ENCODE peak calls at places on chromosomes 13 and 19, in six cellular contexts. One of them, this sample, is unnamed.

GRCh38 chr13:72953391-72953960 is 105.3 kb upstream of the KLF5 start:
- DNase-seq in cardiac muscle cell: no peak
- DNase-seq in mucosa of descending colon: peak; percentile 81
- DNase-seq in neural crest cell: no peak
- DNase-seq in tibial nerve: no peak
- DNase-seq in lower lobe of right lung: peak; percentile 76
- DNase-seq in this sample: no peak

GRCh38 chr19:31261651-31262331 is 87.4 kb downstream of the TSHZ3 start:
- DNase-seq in cardiac muscle cell: peak; percentile 56
- DNase-seq in mucosa of descending colon: no peak
- DNase-seq in neural crest cell: no peak
- DNase-seq in tibial nerve: no peak
- DNase-seq in lower lobe of right lung: no peak
- DNase-seq in this sample: no peak

GRCh38 chr19:22735911-22736645 is 47.9 kb downstream of the ZNF99 start:
- DNase-seq in cardiac muscle cell: no peak
- DNase-seq in mucosa of descending colon: no peak
- DNase-seq in neural crest cell: no peak
- DNase-seq in tibial nerve: no peak
- DNase-seq in lower lobe of right lung: no peak
- DNase-seq in this sample: no peak

GRCh38 chr19:31175564-31176348 is 173.5 kb downstream of the TSHZ3 start:
- DNase-seq in cardiac muscle cell: no peak
- DNase-seq in mucosa of descending colon: no peak
- DNase-seq in neural crest cell: no peak
- DNase-seq in tibial nerve: no peak
- DNase-seq in lower lobe of right lung: no peak
- DNase-seq in this sample: no peak

GRCh38 chr13:34779171-34779570 is 162.9 kb upstream of the NBEA start:
- DNase-seq in cardiac muscle cell: peak; percentile 41
- DNase-seq in mucosa of descending colon: no peak
- DNase-seq in neural crest cell: no peak
- DNase-seq in tibial nerve: no peak
- DNase-seq in lower lobe of right lung: no peak
- DNase-seq in this sample: no peak

GRCh38 chr13:73136776-73137175 is 78.0 kb downstream of the KLF5 start:
- DNase-seq in cardiac muscle cell: no peak
- DNase-seq in mucosa of descending colon: no peak
- DNase-seq in neural crest cell: no peak
- DNase-seq in tibial nerve: no peak
- DNase-seq in lower lobe of right lung: no peak
- DNase-seq in this sample: no peak

GRCh38 chr13:20993661-20994440 is 67.5 kb downstream of the LATS2 start:
- DNase-seq in cardiac muscle cell: peak; percentile 81
- DNase-seq in mucosa of descending colon: no peak
- DNase-seq in neural crest cell: no peak
- DNase-seq in tibial nerve: no peak
- DNase-seq in lower lobe of right lung: no peak
- DNase-seq in this sample: no peak

GRCh38 chr19:1166872-1167573 is 7.0 kb downstream of the SBNO2 start:
- DNase-seq in cardiac muscle cell: no peak
- DNase-seq in mucosa of descending colon: no peak
- DNase-seq in neural crest cell: no peak
- DNase-seq in tibial nerve: no peak
- DNase-seq in lower lobe of right lung: peak; percentile 84
- DNase-seq in this sample: no peak

GRCh38 chr19:39385629-39386411 is 5.1 kb downstream of the PAF1 start:
- DNase-seq in cardiac muscle cell: no peak
- DNase-seq in mucosa of descending colon: no peak
- DNase-seq in neural crest cell: no peak
- DNase-seq in tibial nerve: no peak
- DNase-seq in lower lobe of right lung: no peak
- DNase-seq in this sample: no peak

GRCh38 chr13:21405309-21405708 is 53.8 kb downstream of the ZDHHC20 start:
- DNase-seq in cardiac muscle cell: no peak
- DNase-seq in mucosa of descending colon: no peak
- DNase-seq in neural crest cell: no peak
- DNase-seq in tibial nerve: no peak
- DNase-seq in lower lobe of right lung: no peak
- DNase-seq in this sample: no peak

GRCh38 chr19:1561236-1561842 is 6.8 kb downstream of the MEX3D start:
- DNase-seq in cardiac muscle cell: no peak
- DNase-seq in mucosa of descending colon: no peak
- DNase-seq in neural crest cell: no peak
- DNase-seq in tibial nerve: no peak
- DNase-seq in lower lobe of right lung: no peak
- DNase-seq in this sample: no peak

GRCh38 chr19:6767081-6767356 is 216 bp downstream of the SH2D3A start:
- DNase-seq in cardiac muscle cell: no peak
- DNase-seq in mucosa of descending colon: no peak
- DNase-seq in neural crest cell: no peak
- DNase-seq in tibial nerve: no peak
- DNase-seq in lower lobe of right lung: no peak
- DNase-seq in this sample: no peak

GRCh38 chr19:34733266-34733825 is 697 bp upstream of the ZNF181 start:
- DNase-seq in cardiac muscle cell: no peak
- DNase-seq in mucosa of descending colon: no peak
- DNase-seq in neural crest cell: no peak
- DNase-seq in tibial nerve: peak; percentile 61
- DNase-seq in lower lobe of right lung: peak; percentile 65
- DNase-seq in this sample: peak; percentile 15

GRCh38 chr19:53847555-53847954 is 20.1 kb upstream of the MYADM start:
- DNase-seq in cardiac muscle cell: no peak
- DNase-seq in mucosa of descending colon: no peak
- DNase-seq in neural crest cell: no peak
- DNase-seq in tibial nerve: no peak
- DNase-seq in lower lobe of right lung: no peak
- DNase-seq in this sample: no peak

GRCh38 chr19:6947745-6948144 is 60.4 kb downstream of the ADGRE1 start:
- DNase-seq in cardiac muscle cell: peak; percentile 62
- DNase-seq in mucosa of descending colon: no peak
- DNase-seq in neural crest cell: no peak
- DNase-seq in tibial nerve: no peak
- DNase-seq in lower lobe of right lung: no peak
- DNase-seq in this sample: no peak

GRCh38 chr13:71864981-71865857 is 1.8 kb downstream of the DACH1 start:
- DNase-seq in cardiac muscle cell: peak; percentile 12
- DNase-seq in mucosa of descending colon: peak; percentile 67
- DNase-seq in neural crest cell: peak; percentile 28
- DNase-seq in tibial nerve: no peak
- DNase-seq in lower lobe of right lung: peak; percentile 65
- DNase-seq in this sample: peak; percentile 19

GRCh38 chr19:14580623-14581237 is 2.2 kb upstream of the CLEC17A start:
- DNase-seq in cardiac muscle cell: no peak
- DNase-seq in mucosa of descending colon: no peak
- DNase-seq in neural crest cell: no peak
- DNase-seq in tibial nerve: no peak
- DNase-seq in lower lobe of right lung: no peak
- DNase-seq in this sample: no peak

DNA sequence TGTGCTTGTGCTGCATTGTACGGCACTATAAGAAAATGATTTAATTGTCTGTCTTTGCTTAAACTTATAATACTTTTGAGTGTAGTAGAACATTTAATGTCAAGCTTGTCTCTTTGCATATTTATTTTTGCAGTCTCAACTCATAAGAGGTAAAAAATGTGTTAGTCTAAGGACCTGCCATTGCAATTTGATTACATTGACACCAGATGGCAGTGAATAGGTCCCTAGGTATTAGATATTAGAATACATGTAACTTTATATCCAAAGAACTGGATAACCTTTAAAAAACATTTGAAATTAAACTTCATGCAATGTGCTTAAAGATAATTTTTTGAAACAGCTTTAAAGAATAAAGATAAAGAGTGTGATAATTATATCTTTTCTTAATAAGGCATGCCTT is 1421.3 kb downstream of the OLFM4 start:
- DNase-seq in cardiac muscle cell: no peak
- DNase-seq in mucosa of descending colon: no peak
- DNase-seq in neural crest cell: no peak
- DNase-seq in tibial nerve: no peak
- DNase-seq in lower lobe of right lung: no peak
- DNase-seq in this sample: no peak
- TF ChIP-seq CTCF in cardiac muscle cell: no peak
- TF ChIP-seq CTCF in mucosa of descending colon: no peak
- TF ChIP-seq CTCF in neural crest cell: peak; percentile 58
- TF ChIP-seq CTCF in tibial nerve: no peak
- TF ChIP-seq CTCF in lower lobe of right lung: no peak
- TF ChIP-seq CTCF in this sample: peak; percentile 51

GRCh38 chr19:16188521-16188920 is 3.3 kb downstream of the FAM32A start:
- DNase-seq in cardiac muscle cell: no peak
- DNase-seq in mucosa of descending colon: no peak
- DNase-seq in neural crest cell: no peak
- DNase-seq in tibial nerve: no peak
- DNase-seq in lower lobe of right lung: peak; percentile 14
- DNase-seq in this sample: no peak

GRCh38 chr19:16184665-16185122 is 516 bp upstream of the FAM32A start:
- DNase-seq in cardiac muscle cell: no peak
- DNase-seq in mucosa of descending colon: no peak
- DNase-seq in neural crest cell: no peak
- DNase-seq in tibial nerve: no peak
- DNase-seq in lower lobe of right lung: no peak
- DNase-seq in this sample: no peak

GRCh38 chr19:16185925-16186234 is 670 bp downstream of the FAM32A start:
- DNase-seq in cardiac muscle cell: no peak
- DNase-seq in mucosa of descending colon: no peak
- DNase-seq in neural crest cell: no peak
- DNase-seq in tibial nerve: no peak
- DNase-seq in lower lobe of right lung: no peak
- DNase-seq in this sample: no peak

GRCh38 chr19:16180611-16181010 is 4.6 kb upstream of the FAM32A start:
- DNase-seq in cardiac muscle cell: peak; percentile 52
- DNase-seq in mucosa of descending colon: no peak
- DNase-seq in neural crest cell: no peak
- DNase-seq in tibial nerve: no peak
- DNase-seq in lower lobe of right lung: no peak
- DNase-seq in this sample: no peak

DNA sequence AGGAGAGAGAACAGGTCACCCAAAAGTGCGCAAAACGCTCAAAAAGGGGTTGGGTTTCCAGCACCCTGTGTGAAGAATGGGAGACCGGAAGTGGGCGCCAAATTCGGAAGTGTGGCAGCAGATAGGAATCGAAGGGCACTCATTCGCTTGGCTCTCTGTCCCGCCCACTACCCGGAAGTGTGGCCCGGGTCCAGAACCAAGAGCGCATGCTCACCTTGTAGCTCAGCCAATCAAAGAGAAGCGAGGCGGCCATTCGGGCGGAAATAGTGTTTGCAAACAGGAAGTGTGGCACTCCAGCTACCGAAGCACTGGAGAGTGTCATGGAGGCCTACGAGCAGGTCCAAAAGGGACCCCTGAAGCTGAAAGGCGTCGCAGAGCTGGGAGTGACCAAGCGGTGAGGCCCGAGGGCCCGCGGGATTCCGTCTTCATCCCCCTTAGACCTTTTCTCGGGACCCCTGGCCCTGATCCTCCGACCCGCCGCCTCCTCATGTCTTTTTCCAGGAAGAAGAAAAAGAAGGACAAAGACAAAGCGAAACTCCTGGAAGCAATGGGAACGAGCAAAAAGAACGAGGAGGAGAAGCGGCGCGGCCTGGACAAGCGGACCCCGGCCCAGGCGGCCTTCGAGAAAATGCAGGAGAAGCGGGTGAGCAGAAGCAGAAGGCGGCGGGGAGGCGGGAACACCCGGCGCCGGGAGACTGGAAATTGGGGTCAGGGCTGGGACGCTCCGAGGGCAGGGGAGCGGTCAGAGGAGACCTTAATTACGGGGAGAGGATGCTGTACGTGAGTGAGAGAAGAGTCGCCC is at the start of gene FAM32A:
- DNase-seq in cardiac muscle cell: peak; percentile 99
- DNase-seq in mucosa of descending colon: peak; percentile 99
- DNase-seq in neural crest cell: peak; percentile 95
- DNase-seq in tibial nerve: peak; percentile 99
- DNase-seq in lower lobe of right lung: peak; percentile 98
- DNase-seq in this sample: peak; percentile 94
- TF ChIP-seq CTCF in cardiac muscle cell: no peak
- TF ChIP-seq CTCF in mucosa of descending colon: peak; percentile 34
- TF ChIP-seq CTCF in neural crest cell: peak; percentile 61
- TF ChIP-seq CTCF in tibial nerve: peak; percentile 22
- TF ChIP-seq CTCF in lower lobe of right lung: peak; percentile 36
- TF ChIP-seq CTCF in this sample: peak; percentile 20

DNA sequence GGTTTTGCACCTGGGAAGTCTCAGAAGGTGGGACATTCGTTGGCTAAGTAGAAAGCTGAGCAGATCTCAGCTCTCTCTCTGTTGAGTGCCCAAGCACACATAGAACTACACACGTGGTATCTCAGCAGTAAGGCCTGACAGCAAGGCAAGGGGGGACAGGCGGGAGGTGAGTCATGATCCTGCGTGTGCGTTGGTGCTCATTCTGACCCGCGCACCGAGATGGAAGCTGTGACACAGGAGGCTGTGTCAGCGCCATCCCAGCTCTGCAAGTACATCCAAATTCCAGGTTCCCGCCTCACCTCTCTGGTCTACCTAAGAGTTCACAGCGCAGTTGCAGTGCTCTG is 135.7 kb downstream of the USP12 start:
- DNase-seq in cardiac muscle cell: peak; percentile 19
- DNase-seq in mucosa of descending colon: no peak
- DNase-seq in neural crest cell: no peak
- DNase-seq in tibial nerve: no peak
- DNase-seq in lower lobe of right lung: no peak
- DNase-seq in this sample: no peak
- TF ChIP-seq CTCF in cardiac muscle cell: no peak
- TF ChIP-seq CTCF in mucosa of descending colon: no peak
- TF ChIP-seq CTCF in neural crest cell: no peak
- TF ChIP-seq CTCF in tibial nerve: no peak
- TF ChIP-seq CTCF in lower lobe of right lung: no peak
- TF ChIP-seq CTCF in this sample: no peak

DNA sequence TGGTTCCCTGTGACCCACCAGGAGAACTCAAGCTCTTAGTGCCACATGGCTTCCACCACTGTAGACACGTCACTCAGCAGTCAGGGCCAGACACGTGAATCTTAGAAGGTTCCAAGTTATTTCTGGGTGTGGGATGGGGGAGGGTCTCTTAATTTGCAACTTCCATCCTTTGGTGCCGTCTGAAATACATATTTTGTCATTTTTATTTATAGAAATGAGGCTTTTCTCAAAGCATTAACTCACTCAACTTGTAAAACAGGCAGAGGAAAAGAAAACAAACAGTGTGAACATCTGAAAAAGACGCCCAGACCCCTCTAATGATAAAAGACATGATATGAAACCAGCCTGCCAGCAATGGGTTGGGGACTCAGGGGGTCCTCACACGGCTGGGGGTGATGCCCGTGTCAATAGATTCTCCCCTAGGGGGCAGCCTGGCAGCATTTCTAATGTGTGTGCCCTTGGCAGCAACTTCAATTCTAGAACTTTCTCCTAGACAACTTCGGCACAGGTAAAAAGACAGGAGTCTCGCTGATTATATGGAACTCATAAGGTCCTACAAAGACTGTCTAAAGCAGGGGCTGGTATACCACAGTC is 15.4 kb downstream of the PIP5K1C start:
- DNase-seq in cardiac muscle cell: no peak
- DNase-seq in mucosa of descending colon: no peak
- DNase-seq in neural crest cell: no peak
- DNase-seq in tibial nerve: no peak
- DNase-seq in lower lobe of right lung: no peak
- DNase-seq in this sample: no peak
- TF ChIP-seq CTCF in cardiac muscle cell: no peak
- TF ChIP-seq CTCF in mucosa of descending colon: no peak
- TF ChIP-seq CTCF in neural crest cell: no peak
- TF ChIP-seq CTCF in tibial nerve: no peak
- TF ChIP-seq CTCF in lower lobe of right lung: no peak
- TF ChIP-seq CTCF in this sample: no peak

GRCh38 chr13:80340643-80341097 is 256 bp downstream of the SPRY2 start:
- DNase-seq in cardiac muscle cell: peak; percentile 81
- DNase-seq in mucosa of descending colon: no peak
- DNase-seq in neural crest cell: no peak
- DNase-seq in tibial nerve: peak; percentile 39
- DNase-seq in lower lobe of right lung: peak; percentile 60
- DNase-seq in this sample: no peak
- TF ChIP-seq CTCF in cardiac muscle cell: no peak
- TF ChIP-seq CTCF in mucosa of descending colon: no peak
- TF ChIP-seq CTCF in neural crest cell: no peak
- TF ChIP-seq CTCF in tibial nerve: no peak
- TF ChIP-seq CTCF in lower lobe of right lung: no peak
- TF ChIP-seq CTCF in this sample: no peak

This sample was measured in progenitor cell of endocrine pancreas.